ENCODE peak calls at places on chromosomes 7 and 10, in ten cellular contexts. G is non-pigmented ciliary epithelial cell; X is NCI-H1105 treated with DMSO at 0.1 percent for 48 hours; D is effector CD8-positive, alpha-beta T cell; W is foreskin fibroblast; H is A172; J is HL-60; T is NCI-H1436; F is caudate nucleus; V is heart right ventricle. M is an unnamed sample.
A peak's percentile ranks its signal among the peaks of the same experiment; 100 is the strongest.

GRCh38 chr7:107370816-107371215 is 99.0 kb upstream of the GPR22 start:
- DNase-seq in T (no peak), G (no peak), H (no peak), F (no peak), X (no peak), J (no peak), D (no peak), V (no peak), W (no peak), M (no peak)

GRCh38 chr7:141045842-141046630 is 27.8 kb upstream of the TMEM178B start:
- DNase-seq in J (no peak), V (peak; percentile 29), X (no peak), T (no peak), W (peak; percentile 2), H (peak; percentile 52), D (no peak), G (no peak), F (no peak), M (peak; percentile 92)

GRCh38 chr10:18010050-18010449 is 58.3 kb downstream of the SLC39A12 start:
- DNase-seq in F (no peak), D (no peak), H (no peak), V (no peak), W (peak; percentile 51), J (no peak), T (no peak), X (no peak), G (no peak), M (no peak)

GRCh38 chr7:116194115-116194514 is 16.2 kb upstream of the TES start:
- DNase-seq in V (no peak), J (no peak), X (no peak), H (no peak), W (no peak), F (no peak), D (no peak), G (no peak), T (no peak), M (no peak)

GRCh38 chr7:1144269-1144771 is 15.7 kb downstream of the ZFAND2A start:
- DNase-seq in G (no peak), D (no peak), H (no peak), J (peak; percentile 38), F (no peak), W (peak; percentile 56), V (peak; percentile 50), T (no peak), X (no peak), M (peak; percentile 72)

GRCh38 chr7:101112233-101112632 is 14.7 kb upstream of the SERPINE1 start:
- DNase-seq in H (no peak), F (no peak), J (no peak), G (peak; percentile 89), W (peak; percentile 92), D (no peak), T (no peak), V (peak; percentile 46), X (no peak), M (no peak)

GRCh38 chr7:156122752-156123354 is 310.6 kb upstream of the SHH start:
- DNase-seq in F (no peak), W (no peak), X (no peak), J (no peak), G (no peak), D (no peak), V (no peak), T (no peak), H (no peak), M (no peak)

GRCh38 chr7:100087055-100087750 is 1.6 kb upstream of the COPS6 start:
- DNase-seq in H (peak; percentile 97), X (no peak), W (peak; percentile 97), J (no peak), V (no peak), G (peak; percentile 95), T (no peak), F (no peak), D (no peak), M (peak; percentile 99)

GRCh38 chr10:21519327-21519933 is 6.1 kb downstream of the SKIDA1 start:
- DNase-seq in J (no peak), V (no peak), F (no peak), H (no peak), W (peak; percentile 30), X (no peak), D (no peak), G (no peak), T (no peak), M (peak; percentile 9)

GRCh38 chr10:122849090-122849489 is 3.4 kb upstream of the CUZD1 start:
- DNase-seq in F (no peak), G (no peak), J (no peak), X (no peak), T (no peak), W (no peak), H (no peak), D (no peak), V (no peak), M (no peak)

M was measured in M059J.